ENCODE peak calls at places on chromosomes 5 and 9, in ten cellular contexts. One of them, this sample, is unnamed.

GRCh38 chr5:132828846-132829494 is 1.5 kb downstream of the SHROOM1 start:
- DNase-seq in PC-9: no peak
- DNase-seq in tibial artery: no peak
- DNase-seq in gastrocnemius medialis: no peak
- DNase-seq in endodermal cell: no peak
- DNase-seq in mesendoderm: no peak
- DNase-seq in ovary: peak; percentile 25
- DNase-seq in tibial nerve: no peak
- DNase-seq in kidney: no peak
- DNase-seq in uterus: no peak
- DNase-seq in this sample: no peak

GRCh38 chr5:79689541-79690466 is at the start of gene CMYA5:
- DNase-seq in PC-9: no peak
- DNase-seq in tibial artery: peak; percentile 41
- DNase-seq in gastrocnemius medialis: peak; percentile 94
- DNase-seq in endodermal cell: peak; percentile 89
- DNase-seq in mesendoderm: peak; percentile 73
- DNase-seq in ovary: peak; percentile 77
- DNase-seq in tibial nerve: peak; percentile 12
- DNase-seq in kidney: peak; percentile 78
- DNase-seq in uterus: peak; percentile 74
- DNase-seq in this sample: peak; percentile 54

GRCh38 chr5:77181173-77181572 is 29.3 kb upstream of the PDE8B start:
- DNase-seq in PC-9: no peak
- DNase-seq in tibial artery: no peak
- DNase-seq in gastrocnemius medialis: no peak
- DNase-seq in endodermal cell: peak; percentile 63
- DNase-seq in mesendoderm: no peak
- DNase-seq in ovary: no peak
- DNase-seq in tibial nerve: no peak
- DNase-seq in kidney: peak; percentile 55
- DNase-seq in uterus: no peak
- DNase-seq in this sample: no peak

GRCh38 chr9:6645153-6646027 is at the start of gene GLDC:
- DNase-seq in PC-9: no peak
- DNase-seq in tibial artery: peak; percentile 21
- DNase-seq in gastrocnemius medialis: peak; percentile 41
- DNase-seq in endodermal cell: peak; percentile 96
- DNase-seq in mesendoderm: peak; percentile 95
- DNase-seq in ovary: peak; percentile 18
- DNase-seq in tibial nerve: peak; percentile 11
- DNase-seq in kidney: peak; percentile 93
- DNase-seq in uterus: no peak
- DNase-seq in this sample: peak; percentile 34

GRCh38 chr5:140146523-140146842 is 20.7 kb downstream of the IGIP start:
- DNase-seq in PC-9: no peak
- DNase-seq in tibial artery: no peak
- DNase-seq in gastrocnemius medialis: no peak
- DNase-seq in endodermal cell: peak; percentile 44
- DNase-seq in mesendoderm: no peak
- DNase-seq in ovary: no peak
- DNase-seq in tibial nerve: no peak
- DNase-seq in kidney: no peak
- DNase-seq in uterus: no peak
- DNase-seq in this sample: no peak

GRCh38 chr5:108728566-108729305 is 19.0 kb upstream of the FER start:
- DNase-seq in PC-9: no peak
- DNase-seq in tibial artery: no peak
- DNase-seq in gastrocnemius medialis: no peak
- DNase-seq in endodermal cell: no peak
- DNase-seq in mesendoderm: no peak
- DNase-seq in ovary: no peak
- DNase-seq in tibial nerve: no peak
- DNase-seq in kidney: no peak
- DNase-seq in uterus: no peak
- DNase-seq in this sample: no peak

GRCh38 chr5:128644863-128645262 is 106.8 kb upstream of the FBN2 start:
- DNase-seq in PC-9: no peak
- DNase-seq in tibial artery: no peak
- DNase-seq in gastrocnemius medialis: no peak
- DNase-seq in endodermal cell: no peak
- DNase-seq in mesendoderm: no peak
- DNase-seq in ovary: no peak
- DNase-seq in tibial nerve: no peak
- DNase-seq in kidney: no peak
- DNase-seq in uterus: no peak
- DNase-seq in this sample: no peak

GRCh38 chr5:58335518-58335917 is 124.4 kb downstream of the PLK2 start:
- DNase-seq in PC-9: no peak
- DNase-seq in tibial artery: no peak
- DNase-seq in gastrocnemius medialis: no peak
- DNase-seq in endodermal cell: no peak
- DNase-seq in mesendoderm: peak; percentile 30
- DNase-seq in ovary: no peak
- DNase-seq in tibial nerve: no peak
- DNase-seq in kidney: no peak
- DNase-seq in uterus: no peak
- DNase-seq in this sample: no peak

DNA sequence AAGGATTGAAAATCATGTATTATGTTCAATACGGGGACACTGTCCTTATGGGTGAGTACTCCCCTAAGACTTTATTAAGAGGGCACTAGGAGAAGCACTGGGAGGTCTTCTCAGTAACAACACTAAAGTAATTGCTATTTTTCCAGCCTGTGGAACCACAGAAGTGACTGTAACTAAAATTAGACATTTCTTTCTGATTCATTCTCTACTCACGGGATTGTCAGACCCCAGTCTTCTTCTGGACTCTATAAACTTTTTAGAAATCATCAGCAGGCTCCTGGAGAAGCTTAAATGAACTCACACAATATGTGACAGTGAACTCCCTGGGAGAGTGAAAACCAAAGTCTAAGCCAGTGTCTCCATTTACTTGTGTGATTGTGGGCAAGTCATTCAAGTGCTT is 14.5 kb downstream of the TLR4 start:
- DNase-seq in PC-9: no peak
- DNase-seq in tibial artery: no peak
- DNase-seq in gastrocnemius medialis: no peak
- DNase-seq in endodermal cell: no peak
- DNase-seq in mesendoderm: no peak
- DNase-seq in ovary: no peak
- DNase-seq in tibial nerve: no peak
- DNase-seq in kidney: no peak
- DNase-seq in uterus: no peak
- DNase-seq in this sample: no peak
- H3K4me1 ChIP-seq in PC-9: no peaks in the 10 kb centered on the region
- H3K4me1 ChIP-seq in tibial artery: peaks cover 38% of the 10 kb centered on the region
- H3K4me1 ChIP-seq in gastrocnemius medialis: peaks cover 41% of the 10 kb centered on the region
- H3K4me1 ChIP-seq in endodermal cell: peaks cover 12% of the 10 kb centered on the region
- H3K4me1 ChIP-seq in mesendoderm: peaks cover 3% of the 10 kb centered on the region
- H3K4me1 ChIP-seq in ovary: no peaks in the 10 kb centered on the region
- H3K4me1 ChIP-seq in tibial nerve: no peaks in the 10 kb centered on the region
- H3K4me1 ChIP-seq in kidney: peaks cover 3% of the 10 kb centered on the region
- H3K4me1 ChIP-seq in uterus: no peaks in the 10 kb centered on the region
- H3K4me1 ChIP-seq in this sample: peaks cover 27% of the 10 kb centered on the region

GRCh38 chr5:33831041-33831440 is 60.7 kb downstream of the ADAMTS12 start:
- DNase-seq in PC-9: no peak
- DNase-seq in tibial artery: no peak
- DNase-seq in gastrocnemius medialis: no peak
- DNase-seq in endodermal cell: no peak
- DNase-seq in mesendoderm: no peak
- DNase-seq in ovary: no peak
- DNase-seq in tibial nerve: no peak
- DNase-seq in kidney: no peak
- DNase-seq in uterus: no peak
- DNase-seq in this sample: no peak

GRCh38 chr5:33829430-33829829 is 62.4 kb downstream of the ADAMTS12 start:
- DNase-seq in PC-9: no peak
- DNase-seq in tibial artery: no peak
- DNase-seq in gastrocnemius medialis: no peak
- DNase-seq in endodermal cell: no peak
- DNase-seq in mesendoderm: no peak
- DNase-seq in ovary: no peak
- DNase-seq in tibial nerve: no peak
- DNase-seq in kidney: no peak
- DNase-seq in uterus: peak; percentile 21
- DNase-seq in this sample: no peak

GRCh38 chr5:33832904-33833575 is 58.8 kb downstream of the ADAMTS12 start:
- DNase-seq in PC-9: no peak
- DNase-seq in tibial artery: no peak
- DNase-seq in gastrocnemius medialis: no peak
- DNase-seq in endodermal cell: no peak
- DNase-seq in mesendoderm: no peak
- DNase-seq in ovary: no peak
- DNase-seq in tibial nerve: no peak
- DNase-seq in kidney: no peak
- DNase-seq in uterus: no peak
- DNase-seq in this sample: no peak

GRCh38 chr5:33834334-33834733 is 57.5 kb downstream of the ADAMTS12 start:
- DNase-seq in PC-9: no peak
- DNase-seq in tibial artery: no peak
- DNase-seq in gastrocnemius medialis: no peak
- DNase-seq in endodermal cell: no peak
- DNase-seq in mesendoderm: peak; percentile 25
- DNase-seq in ovary: no peak
- DNase-seq in tibial nerve: no peak
- DNase-seq in kidney: no peak
- DNase-seq in uterus: no peak
- DNase-seq in this sample: no peak

DNA sequence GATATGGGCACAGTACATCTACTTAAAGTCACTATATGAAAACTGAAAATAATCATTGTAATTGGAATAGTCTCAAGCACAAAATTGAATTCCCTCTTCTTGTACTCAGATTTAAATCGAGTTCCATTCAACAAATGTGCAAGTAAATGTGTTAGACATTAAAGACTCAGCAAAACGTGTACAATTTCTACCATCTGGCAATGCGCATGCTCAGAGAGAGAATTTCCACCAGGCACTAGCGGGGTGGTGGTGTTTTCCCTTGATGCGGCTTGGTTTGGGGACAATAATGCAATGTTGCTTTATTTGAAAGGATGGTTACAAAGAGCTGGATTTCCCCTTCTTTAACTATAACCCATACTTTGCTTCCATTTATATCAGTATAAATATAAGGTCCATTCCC is 59.4 kb downstream of the ADAMTS12 start:
- DNase-seq in PC-9: no peak
- DNase-seq in tibial artery: no peak
- DNase-seq in gastrocnemius medialis: no peak
- DNase-seq in endodermal cell: no peak
- DNase-seq in mesendoderm: no peak
- DNase-seq in ovary: no peak
- DNase-seq in tibial nerve: no peak
- DNase-seq in kidney: no peak
- DNase-seq in uterus: no peak
- DNase-seq in this sample: no peak
- H3K27ac ChIP-seq in PC-9: no peak overlapping the region
- H3K27ac ChIP-seq in tibial artery: no peak overlapping the region
- H3K27ac ChIP-seq in gastrocnemius medialis: no peak overlapping the region
- H3K27ac ChIP-seq in endodermal cell: no peak overlapping the region
- H3K27ac ChIP-seq in mesendoderm: no peak overlapping the region
- H3K27ac ChIP-seq in ovary: no peak overlapping the region
- H3K27ac ChIP-seq in tibial nerve: no peak overlapping the region
- H3K27ac ChIP-seq in kidney: no peak overlapping the region
- H3K27ac ChIP-seq in uterus: no peak overlapping the region
- H3K27ac ChIP-seq in this sample: no peak overlapping the region

GRCh38 chr5:154215531-154215930 is 25.0 kb downstream of the GALNT10 start:
- DNase-seq in PC-9: no peak
- DNase-seq in tibial artery: no peak
- DNase-seq in gastrocnemius medialis: no peak
- DNase-seq in endodermal cell: no peak
- DNase-seq in mesendoderm: no peak
- DNase-seq in ovary: no peak
- DNase-seq in tibial nerve: no peak
- DNase-seq in kidney: no peak
- DNase-seq in uterus: no peak
- DNase-seq in this sample: no peak

GRCh38 chr5:154213592-154213991 is 23.1 kb downstream of the GALNT10 start:
- DNase-seq in PC-9: no peak
- DNase-seq in tibial artery: no peak
- DNase-seq in gastrocnemius medialis: no peak
- DNase-seq in endodermal cell: no peak
- DNase-seq in mesendoderm: no peak
- DNase-seq in ovary: no peak
- DNase-seq in tibial nerve: no peak
- DNase-seq in kidney: no peak
- DNase-seq in uterus: no peak
- DNase-seq in this sample: no peak

GRCh38 chr5:154214236-154215106 is 23.9 kb downstream of the GALNT10 start:
- DNase-seq in PC-9: peak; percentile 83
- DNase-seq in tibial artery: no peak
- DNase-seq in gastrocnemius medialis: no peak
- DNase-seq in endodermal cell: no peak
- DNase-seq in mesendoderm: no peak
- DNase-seq in ovary: no peak
- DNase-seq in tibial nerve: no peak
- DNase-seq in kidney: no peak
- DNase-seq in uterus: no peak
- DNase-seq in this sample: no peak

GRCh38 chr5:154211611-154212390 is 21.3 kb downstream of the GALNT10 start:
- DNase-seq in PC-9: peak; percentile 96
- DNase-seq in tibial artery: no peak
- DNase-seq in gastrocnemius medialis: no peak
- DNase-seq in endodermal cell: no peak
- DNase-seq in mesendoderm: no peak
- DNase-seq in ovary: no peak
- DNase-seq in tibial nerve: no peak
- DNase-seq in kidney: no peak
- DNase-seq in uterus: no peak
- DNase-seq in this sample: no peak

DNA sequence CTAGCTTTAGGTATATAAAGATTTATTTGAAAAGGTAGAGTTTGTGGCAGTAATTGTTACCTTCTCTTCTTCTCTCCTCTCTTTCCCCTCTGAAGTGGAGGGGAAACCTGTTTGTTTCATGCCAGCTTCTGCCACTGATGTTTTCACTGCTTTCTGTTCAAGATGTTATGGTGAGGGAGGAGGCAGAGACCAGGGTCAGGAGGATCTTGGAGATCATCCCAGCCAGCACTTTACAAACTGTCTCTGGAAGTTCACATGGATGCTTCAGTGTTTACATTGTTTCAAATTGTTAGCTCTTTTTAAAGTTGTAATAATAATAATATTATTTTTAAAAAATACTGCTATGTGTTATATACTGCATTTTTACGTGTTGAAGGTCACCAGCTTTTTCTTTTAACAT is 25.4 kb downstream of the GALNT10 start:
- DNase-seq in PC-9: no peak
- DNase-seq in tibial artery: no peak
- DNase-seq in gastrocnemius medialis: no peak
- DNase-seq in endodermal cell: no peak
- DNase-seq in mesendoderm: no peak
- DNase-seq in ovary: no peak
- DNase-seq in tibial nerve: no peak
- DNase-seq in kidney: no peak
- DNase-seq in uterus: no peak
- DNase-seq in this sample: no peak
- H3K4me1 ChIP-seq in PC-9: peaks cover 77% of the 10 kb centered on the region
- H3K4me1 ChIP-seq in tibial artery: peaks cover 19% of the 10 kb centered on the region
- H3K4me1 ChIP-seq in gastrocnemius medialis: no peaks in the 10 kb centered on the region
- H3K4me1 ChIP-seq in endodermal cell: no peaks in the 10 kb centered on the region
- H3K4me1 ChIP-seq in mesendoderm: peaks cover 2% of the 10 kb centered on the region
- H3K4me1 ChIP-seq in ovary: peaks cover 19% of the 10 kb centered on the region
- H3K4me1 ChIP-seq in tibial nerve: no peaks in the 10 kb centered on the region
- H3K4me1 ChIP-seq in kidney: no peaks in the 10 kb centered on the region
- H3K4me1 ChIP-seq in uterus: no peaks in the 10 kb centered on the region
- H3K4me1 ChIP-seq in this sample: no peaks in the 10 kb centered on the region

GRCh38 chr9:14298607-14299022 is 15.3 kb downstream of the NFIB start:
- DNase-seq in PC-9: no peak
- DNase-seq in tibial artery: no peak
- DNase-seq in gastrocnemius medialis: no peak
- DNase-seq in endodermal cell: no peak
- DNase-seq in mesendoderm: no peak
- DNase-seq in ovary: no peak
- DNase-seq in tibial nerve: no peak
- DNase-seq in kidney: no peak
- DNase-seq in uterus: no peak
- DNase-seq in this sample: no peak
- H3K27ac ChIP-seq in PC-9: no peak overlapping the region
- H3K27ac ChIP-seq in tibial artery: peak overlapping the region; percentile 45
- H3K27ac ChIP-seq in gastrocnemius medialis: peak overlapping the region; percentile 99
- H3K27ac ChIP-seq in endodermal cell: no peak overlapping the region
- H3K27ac ChIP-seq in mesendoderm: no peak overlapping the region
- H3K27ac ChIP-seq in ovary: no peak overlapping the region
- H3K27ac ChIP-seq in tibial nerve: peak overlapping the region; percentile 29
- H3K27ac ChIP-seq in kidney: peak overlapping the region; percentile 61
- H3K27ac ChIP-seq in uterus: no peak overlapping the region
- H3K27ac ChIP-seq in this sample: no peak overlapping the region

This sample was measured in Peyer's patch.